ENCODE peak calls at places on chromosomes 12 and 14, in ten cellular contexts. One of them, this sample, is unnamed.

GRCh38 chr12:124454735-124455134 is 112.7 kb downstream of the NCOR2 start:
- DNase-seq in foreskin fibroblast: peak; percentile 53
- DNase-seq in choroid plexus epithelial cell: peak; percentile 82
- DNase-seq in lower leg skin: no peak
- DNase-seq in astrocyte of the cerebellum: peak; percentile 39
- DNase-seq in AG04450: no peak
- DNase-seq in glutamatergic neuron: no peak
- DNase-seq in CD8-positive, alpha-beta T cell: no peak
- DNase-seq in cardiac muscle cell: peak; percentile 21
- DNase-seq in heart right ventricle: no peak
- DNase-seq in this sample: no peak

GRCh38 chr12:131290255-131290959 is 336.7 kb downstream of the ADGRD1 start:
- DNase-seq in foreskin fibroblast: no peak
- DNase-seq in choroid plexus epithelial cell: no peak
- DNase-seq in lower leg skin: no peak
- DNase-seq in astrocyte of the cerebellum: no peak
- DNase-seq in AG04450: no peak
- DNase-seq in glutamatergic neuron: no peak
- DNase-seq in CD8-positive, alpha-beta T cell: no peak
- DNase-seq in cardiac muscle cell: no peak
- DNase-seq in heart right ventricle: no peak
- DNase-seq in this sample: no peak

GRCh38 chr12:104701756-104702155 is 245.0 kb downstream of the CHST11 start:
- DNase-seq in foreskin fibroblast: no peak
- DNase-seq in choroid plexus epithelial cell: no peak
- DNase-seq in lower leg skin: no peak
- DNase-seq in astrocyte of the cerebellum: no peak
- DNase-seq in AG04450: no peak
- DNase-seq in glutamatergic neuron: no peak
- DNase-seq in CD8-positive, alpha-beta T cell: no peak
- DNase-seq in cardiac muscle cell: no peak
- DNase-seq in heart right ventricle: no peak
- DNase-seq in this sample: no peak

GRCh38 chr14:103859416-103860202 is 12.2 kb upstream of the PPP1R13B start:
- DNase-seq in foreskin fibroblast: no peak
- DNase-seq in choroid plexus epithelial cell: no peak
- DNase-seq in lower leg skin: no peak
- DNase-seq in astrocyte of the cerebellum: no peak
- DNase-seq in AG04450: no peak
- DNase-seq in glutamatergic neuron: no peak
- DNase-seq in CD8-positive, alpha-beta T cell: no peak
- DNase-seq in cardiac muscle cell: no peak
- DNase-seq in heart right ventricle: no peak
- DNase-seq in this sample: no peak

GRCh38 chr14:103527408-103528157 is 1.4 kb upstream of the TRMT61A start:
- DNase-seq in foreskin fibroblast: peak; percentile 44
- DNase-seq in choroid plexus epithelial cell: no peak
- DNase-seq in lower leg skin: no peak
- DNase-seq in astrocyte of the cerebellum: no peak
- DNase-seq in AG04450: no peak
- DNase-seq in glutamatergic neuron: peak; percentile 16
- DNase-seq in CD8-positive, alpha-beta T cell: no peak
- DNase-seq in cardiac muscle cell: no peak
- DNase-seq in heart right ventricle: no peak
- DNase-seq in this sample: no peak

GRCh38 chr14:21680072-21680471 is 6.5 kb upstream of the OR4E1 start:
- DNase-seq in foreskin fibroblast: peak; percentile 49
- DNase-seq in choroid plexus epithelial cell: peak; percentile 43
- DNase-seq in lower leg skin: no peak
- DNase-seq in astrocyte of the cerebellum: peak; percentile 11
- DNase-seq in AG04450: peak; percentile 1
- DNase-seq in glutamatergic neuron: no peak
- DNase-seq in CD8-positive, alpha-beta T cell: no peak
- DNase-seq in cardiac muscle cell: peak; percentile 54
- DNase-seq in heart right ventricle: no peak
- DNase-seq in this sample: no peak

GRCh38 chr14:99604766-99605298 is 825 bp upstream of the CCDC85C start:
- DNase-seq in foreskin fibroblast: peak; percentile 58
- DNase-seq in choroid plexus epithelial cell: peak; percentile 10
- DNase-seq in lower leg skin: no peak
- DNase-seq in astrocyte of the cerebellum: no peak
- DNase-seq in AG04450: no peak
- DNase-seq in glutamatergic neuron: peak; percentile 75
- DNase-seq in CD8-positive, alpha-beta T cell: no peak
- DNase-seq in cardiac muscle cell: peak; percentile 43
- DNase-seq in heart right ventricle: peak; percentile 17
- DNase-seq in this sample: no peak

GRCh38 chr12:116718578-116719454 is 19.1 kb downstream of the SPRING1 start:
- DNase-seq in foreskin fibroblast: peak; percentile 48
- DNase-seq in choroid plexus epithelial cell: peak; percentile 36
- DNase-seq in lower leg skin: no peak
- DNase-seq in astrocyte of the cerebellum: peak; percentile 60
- DNase-seq in AG04450: no peak
- DNase-seq in glutamatergic neuron: no peak
- DNase-seq in CD8-positive, alpha-beta T cell: no peak
- DNase-seq in cardiac muscle cell: peak; percentile 42
- DNase-seq in heart right ventricle: no peak
- DNase-seq in this sample: no peak

GRCh38 chr12:11865835-11866234 is 204.9 kb upstream of the BCL2L14 start:
- DNase-seq in foreskin fibroblast: no peak
- DNase-seq in choroid plexus epithelial cell: no peak
- DNase-seq in lower leg skin: no peak
- DNase-seq in astrocyte of the cerebellum: no peak
- DNase-seq in AG04450: no peak
- DNase-seq in glutamatergic neuron: no peak
- DNase-seq in CD8-positive, alpha-beta T cell: no peak
- DNase-seq in cardiac muscle cell: no peak
- DNase-seq in heart right ventricle: no peak
- DNase-seq in this sample: no peak

GRCh38 chr14:81366884-81367283 is 33.2 kb downstream of the STON2 start:
- DNase-seq in foreskin fibroblast: no peak
- DNase-seq in choroid plexus epithelial cell: no peak
- DNase-seq in lower leg skin: no peak
- DNase-seq in astrocyte of the cerebellum: no peak
- DNase-seq in AG04450: no peak
- DNase-seq in glutamatergic neuron: no peak
- DNase-seq in CD8-positive, alpha-beta T cell: no peak
- DNase-seq in cardiac muscle cell: no peak
- DNase-seq in heart right ventricle: no peak
- DNase-seq in this sample: no peak

GRCh38 chr12:5944053-5944452 is 1.0 kb downstream of the ANO2 start:
- DNase-seq in foreskin fibroblast: no peak
- DNase-seq in choroid plexus epithelial cell: no peak
- DNase-seq in lower leg skin: no peak
- DNase-seq in astrocyte of the cerebellum: no peak
- DNase-seq in AG04450: no peak
- DNase-seq in glutamatergic neuron: no peak
- DNase-seq in CD8-positive, alpha-beta T cell: no peak
- DNase-seq in cardiac muscle cell: no peak
- DNase-seq in heart right ventricle: no peak
- DNase-seq in this sample: no peak

GRCh38 chr12:89863968-89864367 is 155.3 kb upstream of the ATP2B1 start:
- DNase-seq in foreskin fibroblast: no peak
- DNase-seq in choroid plexus epithelial cell: no peak
- DNase-seq in lower leg skin: no peak
- DNase-seq in astrocyte of the cerebellum: no peak
- DNase-seq in AG04450: no peak
- DNase-seq in glutamatergic neuron: no peak
- DNase-seq in CD8-positive, alpha-beta T cell: no peak
- DNase-seq in cardiac muscle cell: no peak
- DNase-seq in heart right ventricle: no peak
- DNase-seq in this sample: no peak

GRCh38 chr12:120529641-120530314 is 820 bp upstream of the COQ5 start:
- DNase-seq in foreskin fibroblast: peak; percentile 62
- DNase-seq in choroid plexus epithelial cell: peak; percentile 79
- DNase-seq in lower leg skin: no peak
- DNase-seq in astrocyte of the cerebellum: no peak
- DNase-seq in AG04450: no peak
- DNase-seq in glutamatergic neuron: no peak
- DNase-seq in CD8-positive, alpha-beta T cell: no peak
- DNase-seq in cardiac muscle cell: peak; percentile 46
- DNase-seq in heart right ventricle: no peak
- DNase-seq in this sample: no peak
- TF ChIP-seq CTCF in foreskin fibroblast: no peak
- TF ChIP-seq CTCF in choroid plexus epithelial cell: peak; percentile 19
- TF ChIP-seq CTCF in lower leg skin: no peak
- TF ChIP-seq CTCF in astrocyte of the cerebellum: no peak
- TF ChIP-seq CTCF in AG04450: peak; percentile 26
- TF ChIP-seq CTCF in glutamatergic neuron: no peak
- TF ChIP-seq CTCF in CD8-positive, alpha-beta T cell: no peak
- TF ChIP-seq CTCF in cardiac muscle cell: no peak
- TF ChIP-seq CTCF in heart right ventricle: no peak
- TF ChIP-seq CTCF in this sample: no peak

GRCh38 chr12:112555621-112556233 is 137.0 kb downstream of the PTPN11 start:
- DNase-seq in foreskin fibroblast: no peak
- DNase-seq in choroid plexus epithelial cell: no peak
- DNase-seq in lower leg skin: no peak
- DNase-seq in astrocyte of the cerebellum: no peak
- DNase-seq in AG04450: no peak
- DNase-seq in glutamatergic neuron: no peak
- DNase-seq in CD8-positive, alpha-beta T cell: no peak
- DNase-seq in cardiac muscle cell: no peak
- DNase-seq in heart right ventricle: no peak
- DNase-seq in this sample: no peak
- TF ChIP-seq CTCF in foreskin fibroblast: no peak
- TF ChIP-seq CTCF in choroid plexus epithelial cell: no peak
- TF ChIP-seq CTCF in lower leg skin: no peak
- TF ChIP-seq CTCF in astrocyte of the cerebellum: no peak
- TF ChIP-seq CTCF in AG04450: no peak
- TF ChIP-seq CTCF in glutamatergic neuron: peak; percentile 50
- TF ChIP-seq CTCF in CD8-positive, alpha-beta T cell: no peak
- TF ChIP-seq CTCF in cardiac muscle cell: no peak
- TF ChIP-seq CTCF in heart right ventricle: no peak
- TF ChIP-seq CTCF in this sample: no peak

DNA sequence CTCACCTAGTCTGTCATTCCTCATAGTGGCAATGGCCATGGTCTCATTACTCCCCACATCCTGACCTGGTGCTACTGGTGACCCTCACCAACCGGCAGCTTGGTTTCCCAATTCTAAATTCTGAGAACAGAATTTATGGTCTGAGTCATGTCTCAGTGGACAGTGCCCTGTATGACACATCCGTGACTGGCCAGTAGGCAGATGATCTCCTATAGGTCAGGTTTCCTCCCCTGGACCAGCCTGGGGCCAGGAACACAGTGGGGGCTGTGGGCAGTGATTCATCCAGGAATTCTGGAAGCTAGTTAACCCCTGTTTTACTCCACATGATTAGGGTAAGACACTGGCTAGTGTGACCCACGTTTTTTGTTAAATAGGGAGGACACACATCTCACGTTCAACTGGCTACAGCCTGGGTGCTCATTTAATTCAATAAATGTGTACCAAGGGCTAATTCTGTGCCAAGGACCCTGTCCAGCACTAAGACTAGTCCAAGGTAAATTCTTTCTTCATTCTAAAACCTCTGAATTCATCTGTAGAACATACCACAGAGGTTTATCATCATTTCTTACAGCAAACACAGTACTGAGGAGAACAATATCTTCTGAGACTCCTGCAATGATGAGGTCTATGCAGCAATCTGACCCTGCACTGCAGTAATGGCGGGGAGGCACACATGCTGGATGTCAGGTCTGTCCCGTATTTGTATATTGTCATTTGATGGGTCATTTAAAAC is 249.6 kb upstream of the TBX3 start:
- DNase-seq in foreskin fibroblast: peak; percentile 98
- DNase-seq in choroid plexus epithelial cell: peak; percentile 85
- DNase-seq in lower leg skin: no peak
- DNase-seq in astrocyte of the cerebellum: peak; percentile 74
- DNase-seq in AG04450: peak; percentile 67
- DNase-seq in glutamatergic neuron: no peak
- DNase-seq in CD8-positive, alpha-beta T cell: no peak
- DNase-seq in cardiac muscle cell: peak; percentile 72
- DNase-seq in heart right ventricle: no peak
- DNase-seq in this sample: no peak
- TF ChIP-seq CTCF in foreskin fibroblast: no peak
- TF ChIP-seq CTCF in choroid plexus epithelial cell: no peak
- TF ChIP-seq CTCF in lower leg skin: no peak
- TF ChIP-seq CTCF in astrocyte of the cerebellum: no peak
- TF ChIP-seq CTCF in AG04450: no peak
- TF ChIP-seq CTCF in glutamatergic neuron: no peak
- TF ChIP-seq CTCF in CD8-positive, alpha-beta T cell: no peak
- TF ChIP-seq CTCF in cardiac muscle cell: no peak
- TF ChIP-seq CTCF in heart right ventricle: no peak
- TF ChIP-seq CTCF in this sample: no peak

GRCh38 chr12:29427964-29428363 is 47.0 kb upstream of the ERGIC2 start:
- DNase-seq in foreskin fibroblast: no peak
- DNase-seq in choroid plexus epithelial cell: peak; percentile 10
- DNase-seq in lower leg skin: no peak
- DNase-seq in astrocyte of the cerebellum: no peak
- DNase-seq in AG04450: no peak
- DNase-seq in glutamatergic neuron: no peak
- DNase-seq in CD8-positive, alpha-beta T cell: no peak
- DNase-seq in cardiac muscle cell: peak; percentile 60
- DNase-seq in heart right ventricle: no peak
- DNase-seq in this sample: no peak
- TF ChIP-seq CTCF in foreskin fibroblast: no peak
- TF ChIP-seq CTCF in choroid plexus epithelial cell: peak; percentile 18
- TF ChIP-seq CTCF in lower leg skin: no peak
- TF ChIP-seq CTCF in astrocyte of the cerebellum: no peak
- TF ChIP-seq CTCF in AG04450: peak; percentile 16
- TF ChIP-seq CTCF in glutamatergic neuron: no peak
- TF ChIP-seq CTCF in CD8-positive, alpha-beta T cell: peak; percentile 41
- TF ChIP-seq CTCF in cardiac muscle cell: peak; percentile 48
- TF ChIP-seq CTCF in heart right ventricle: peak; percentile 43
- TF ChIP-seq CTCF in this sample: no peak

GRCh38 chr12:65673732-65674131 is 150.6 kb upstream of the HMGA2 start:
- DNase-seq in foreskin fibroblast: peak; percentile 37
- DNase-seq in choroid plexus epithelial cell: peak; percentile 70
- DNase-seq in lower leg skin: no peak
- DNase-seq in astrocyte of the cerebellum: no peak
- DNase-seq in AG04450: no peak
- DNase-seq in glutamatergic neuron: no peak
- DNase-seq in CD8-positive, alpha-beta T cell: no peak
- DNase-seq in cardiac muscle cell: peak; percentile 62
- DNase-seq in heart right ventricle: no peak
- DNase-seq in this sample: no peak
- TF ChIP-seq CTCF in foreskin fibroblast: no peak
- TF ChIP-seq CTCF in choroid plexus epithelial cell: peak; percentile 42
- TF ChIP-seq CTCF in lower leg skin: no peak
- TF ChIP-seq CTCF in astrocyte of the cerebellum: no peak
- TF ChIP-seq CTCF in AG04450: peak; percentile 29
- TF ChIP-seq CTCF in glutamatergic neuron: no peak
- TF ChIP-seq CTCF in CD8-positive, alpha-beta T cell: no peak
- TF ChIP-seq CTCF in cardiac muscle cell: peak; percentile 14
- TF ChIP-seq CTCF in heart right ventricle: peak; percentile 34
- TF ChIP-seq CTCF in this sample: no peak

GRCh38 chr14:69540654-69541335 is 33.9 kb downstream of the CCDC177 start:
- DNase-seq in foreskin fibroblast: no peak
- DNase-seq in choroid plexus epithelial cell: no peak
- DNase-seq in lower leg skin: no peak
- DNase-seq in astrocyte of the cerebellum: no peak
- DNase-seq in AG04450: no peak
- DNase-seq in glutamatergic neuron: no peak
- DNase-seq in CD8-positive, alpha-beta T cell: no peak
- DNase-seq in cardiac muscle cell: no peak
- DNase-seq in heart right ventricle: no peak
- DNase-seq in this sample: no peak
- TF ChIP-seq CTCF in foreskin fibroblast: no peak
- TF ChIP-seq CTCF in choroid plexus epithelial cell: no peak
- TF ChIP-seq CTCF in lower leg skin: no peak
- TF ChIP-seq CTCF in astrocyte of the cerebellum: no peak
- TF ChIP-seq CTCF in AG04450: no peak
- TF ChIP-seq CTCF in glutamatergic neuron: no peak
- TF ChIP-seq CTCF in CD8-positive, alpha-beta T cell: no peak
- TF ChIP-seq CTCF in cardiac muscle cell: no peak
- TF ChIP-seq CTCF in heart right ventricle: no peak
- TF ChIP-seq CTCF in this sample: no peak

This sample was measured in omental fat pad.